ENCODE peak calls at places on chromosomes 16 and 17, in eight cellular contexts. I is fibroblast of mammary gland, X is RWPE2, S is thoracic aorta, M is K562, E is neural progenitor cell, R is upper lobe of right lung, N is tibial artery. H is an unnamed sample.

GRCh38 chr17:58242171-58242784 is 3.9 kb downstream of the LPO start:
- DNase-seq in N (no peak), S (no peak), R (no peak), E (no peak), M (no peak), X (no peak), I (no peak), H (no peak)

GRCh38 chr16:69443809-69444611 is 19.6 kb downstream of the CYB5B start:
- DNase-seq in I (peak; percentile 60), S (no peak), E (no peak), M (no peak), N (no peak), X (no peak), R (no peak), H (no peak)

GRCh38 chr16:11674818-11675560 is 6.7 kb downstream of the SNN start:
- DNase-seq in S (no peak), R (no peak), M (no peak), E (no peak), N (peak; percentile 69), I (peak; percentile 22), X (no peak), H (no peak)

GRCh38 chr17:61504697-61505096 is 52.5 kb downstream of the TBX4 start:
- DNase-seq in N (no peak), X (no peak), S (no peak), E (no peak), I (peak; percentile 68), M (no peak), R (no peak), H (no peak)

GRCh38 chr16:84351630-84352029 is 16.7 kb upstream of the ATP2C2 start:
- DNase-seq in S (no peak), M (no peak), I (no peak), R (no peak), N (no peak), E (no peak), X (no peak), H (no peak)

GRCh38 chr16:86457621-86458456 is 52.5 kb upstream of the FOXF1 start:
- DNase-seq in X (no peak), I (peak; percentile 98), E (no peak), N (no peak), S (peak; percentile 4), M (no peak), R (no peak), H (no peak)

GRCh38 chr16:26491271-26491670 is 575.5 kb upstream of the C16orf82 start:
- DNase-seq in M (no peak), N (no peak), X (no peak), E (peak; percentile 27), R (no peak), S (no peak), I (no peak), H (no peak)

GRCh38 chr17:74736423-74737298 is at the start of gene RAB37:
- DNase-seq in S (no peak), N (no peak), I (peak; percentile 44), M (peak; percentile 67), R (peak; percentile 81), X (no peak), E (peak; percentile 74), H (peak; percentile 95)

GRCh38 chr16:70657956-70658355 is 11.6 kb downstream of the IL34 start:
- DNase-seq in M (no peak), I (no peak), E (no peak), R (peak; percentile 23), X (no peak), N (peak; percentile 55), S (no peak), H (no peak)

GRCh38 chr17:80110447-80110812 is 9.0 kb downstream of the GAA start:
- DNase-seq in R (no peak), E (no peak), I (no peak), S (no peak), X (no peak), N (no peak), M (no peak), H (no peak)

GRCh38 chr17:57516290-57517215 is 228.5 kb downstream of the CCDC182 start:
- DNase-seq in E (no peak), M (no peak), N (no peak), S (no peak), R (no peak), X (no peak), I (no peak), H (no peak)

GRCh38 chr17:61248399-61248798 is 151.2 kb upstream of the TBX2 start:
- DNase-seq in I (peak; percentile 74), S (no peak), E (no peak), M (no peak), R (no peak), X (no peak), N (no peak), H (no peak)

GRCh38 chr16:53773150-53773846 is 69.3 kb downstream of the FTO start:
- DNase-seq in S (no peak), M (peak; percentile 8), N (no peak), I (peak; percentile 79), R (no peak), X (no peak), E (peak; percentile 70), H (no peak)

GRCh38 chr16:75305364-75306101 is 54.1 kb upstream of the BCAR1 start:
- DNase-seq in I (peak; percentile 100), E (no peak), R (no peak), M (peak; percentile 53), X (peak; percentile 98), S (peak; percentile 78), N (peak; percentile 90), H (no peak)

GRCh38 chr17:48998557-48999440 is 1.6 kb downstream of the IGF2BP1 start:
- DNase-seq in I (no peak), N (no peak), M (peak; percentile 55), R (no peak), E (peak; percentile 42), X (no peak), S (no peak), H (no peak)

GRCh38 chr17:79558573-79558900 is 52.3 kb downstream of the RBFOX3 start:
- DNase-seq in N (no peak), E (no peak), S (no peak), I (no peak), R (no peak), X (no peak), M (no peak), H (no peak)

GRCh38 chr17:51064061-51064735 is 56.5 kb downstream of the SPAG9 start:
- DNase-seq in M (no peak), R (no peak), I (no peak), X (no peak), N (no peak), E (no peak), S (no peak), H (no peak)

GRCh38 chr17:33628500-33629336 is 335.6 kb upstream of the ASIC2 start:
- DNase-seq in I (no peak), R (no peak), S (no peak), N (no peak), X (no peak), E (no peak), M (no peak), H (no peak)

GRCh38 chr16:79767597-79768280 is 167.2 kb upstream of the MAF start:
- DNase-seq in X (no peak), E (peak; percentile 78), M (no peak), N (no peak), S (no peak), I (peak; percentile 23), R (no peak), H (no peak)

GRCh38 chr17:17888371-17888770 is 51.6 kb upstream of the SREBF1 start:
- DNase-seq in M (no peak), X (no peak), S (no peak), R (no peak), N (no peak), E (no peak), I (no peak), H (no peak)

GRCh38 chr16:80034948-80035700 is 434.6 kb upstream of the MAF start:
- DNase-seq in I (no peak), R (no peak), X (no peak), M (no peak), E (no peak), N (no peak), S (no peak), H (no peak)

GRCh38 chr17:20157078-20157360 is 147.9 kb downstream of the SPECC1 start:
- DNase-seq in R (no peak), M (no peak), I (no peak), S (no peak), E (peak; percentile 21), N (no peak), X (no peak), H (no peak)

GRCh38 chr16:24973771-24974461 is 41.3 kb downstream of the ARHGAP17 start:
- DNase-seq in E (no peak), N (no peak), R (no peak), I (no peak), X (no peak), S (no peak), M (no peak), H (no peak)

GRCh38 chr16:50547340-50547865 is 793 bp upstream of the NKD1 start:
- DNase-seq in M (peak; percentile 32), R (no peak), I (no peak), X (no peak), E (peak; percentile 77), S (no peak), N (peak; percentile 80), H (peak; percentile 88)
- TF ChIP-seq CTCF in M (no peak), R (peak; percentile 32), I (no peak), X (peak; percentile 45), E (peak; percentile 48), S (peak; percentile 33), N (no peak), H (peak; percentile 53)

DNA sequence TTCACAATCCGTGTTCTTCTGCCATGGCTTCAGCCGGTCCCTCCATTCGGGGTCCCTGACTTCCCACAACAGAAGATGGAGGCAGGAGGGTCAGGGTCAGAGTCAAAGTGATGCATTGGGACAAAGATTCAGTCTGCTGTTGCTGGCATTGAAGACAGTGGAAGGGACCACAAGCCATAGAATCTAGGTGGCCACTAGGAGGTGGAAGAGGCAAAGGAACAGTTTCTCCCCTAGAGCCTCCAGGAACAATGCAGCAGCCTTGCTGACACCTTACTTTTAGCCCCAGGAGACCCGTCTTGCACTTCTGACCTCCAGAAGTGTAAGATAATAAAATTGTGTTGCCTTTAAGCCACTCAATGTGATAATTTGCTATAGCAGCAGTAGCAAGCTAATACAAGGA is 55.9 kb downstream of the MFSD11 start:
- DNase-seq in N (no peak), X (no peak), S (no peak), I (peak; percentile 41), E (peak; percentile 51), M (peak; percentile 33), R (no peak), H (peak; percentile 4)
- TF ChIP-seq CTCF in N (no peak), X (peak; percentile 45), S (no peak), I (peak; percentile 59), E (peak; percentile 49), M (peak; percentile 68), R (no peak), H (no peak)

DNA sequence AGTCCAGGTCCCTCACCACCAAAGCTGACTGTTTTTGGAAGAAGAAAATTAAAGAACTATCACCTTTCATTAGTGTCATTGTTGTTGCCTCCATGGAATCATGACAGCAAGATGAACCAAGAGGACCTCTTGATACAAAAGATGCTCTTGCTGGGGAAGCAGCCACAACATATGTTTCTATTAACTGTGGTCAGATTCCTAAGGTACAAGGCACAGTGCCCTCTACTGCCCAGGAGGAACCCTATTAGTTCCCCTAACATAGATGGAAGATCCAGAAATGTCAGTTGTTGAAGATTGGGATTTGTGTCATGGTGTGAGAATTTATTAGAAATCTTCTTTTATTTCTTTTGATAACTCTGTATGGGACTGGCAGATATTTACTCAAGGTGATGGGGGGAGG is 188.2 kb upstream of the ANKFN1 start:
- DNase-seq in S (no peak), I (no peak), E (no peak), R (no peak), N (no peak), X (no peak), M (no peak), H (no peak)
- TF ChIP-seq CTCF in S (no peak), I (no peak), E (no peak), R (no peak), N (no peak), X (no peak), M (no peak), H (no peak)

GRCh38 chr17:65109543-65109942 is 27.6 kb upstream of the RGS9 start:
- DNase-seq in R (no peak), M (no peak), X (no peak), E (no peak), S (no peak), N (no peak), I (no peak), H (no peak)
- TF ChIP-seq CTCF in R (no peak), M (no peak), X (no peak), E (no peak), S (no peak), N (no peak), I (no peak), H (no peak)